ENCODE peak calls at places on chromosomes 6 and 20, in nine cellular contexts. J, Y, A, C, R, I, W, X and T are unnamed samples.

GRCh38 chr20:24708411-24709295 is 239.2 kb downstream of the SYNDIG1 start:
- DNase-seq in A (no peak), I (no peak), J (no peak), W (no peak), Y (no peak), C (no peak), X (peak; percentile 5), R (no peak), T (no peak)

GRCh38 chr20:419556-420168 is 11.6 kb downstream of the RBCK1 start:
- DNase-seq in C (no peak), J (no peak), Y (peak; percentile 74), I (peak; percentile 78), W (no peak), X (no peak), R (no peak), A (no peak), T (no peak)

GRCh38 chr6:89221971-89222887 is 5.1 kb upstream of the GABRR1 start:
- DNase-seq in C (no peak), W (no peak), X (no peak), Y (no peak), R (no peak), A (no peak), I (no peak), J (no peak), T (no peak)

GRCh38 chr6:14917101-14917500 is 328.8 kb upstream of the JARID2 start:
- DNase-seq in X (no peak), W (no peak), A (no peak), I (no peak), J (no peak), C (no peak), Y (no peak), R (no peak), T (no peak)

GRCh38 chr20:2814587-2815051 is at the start of gene C20orf141:
- DNase-seq in C (peak; percentile 50), I (no peak), Y (no peak), W (no peak), A (no peak), X (peak; percentile 77), J (peak; percentile 89), R (no peak), T (peak; percentile 52)

GRCh38 chr20:22717466-22717865 is 133.1 kb upstream of the FOXA2 start:
- DNase-seq in Y (peak; percentile 46), W (no peak), I (no peak), A (no peak), R (no peak), X (peak; percentile 79), C (no peak), J (peak; percentile 68), T (no peak)

GRCh38 chr20:57980526-57980925 is 247.9 kb downstream of the ANKRD60 start:
- DNase-seq in Y (no peak), R (no peak), C (no peak), A (no peak), W (no peak), J (no peak), X (no peak), I (no peak), T (no peak)

GRCh38 chr6:109783245-109783990 is 92.3 kb downstream of the FIG4 start:
- DNase-seq in X (no peak), R (no peak), W (no peak), A (no peak), Y (no peak), C (no peak), I (no peak), J (no peak), T (no peak)

GRCh38 chr6:250676-251075 is 41.6 kb upstream of the DUSP22 start:
- DNase-seq in C (no peak), R (no peak), X (no peak), Y (no peak), A (no peak), I (no peak), W (no peak), J (no peak), T (no peak)

GRCh38 chr20:21706345-21707195 is 1.1 kb downstream of the PAX1 start:
- DNase-seq in J (no peak), X (no peak), C (no peak), A (no peak), W (no peak), Y (no peak), R (no peak), I (peak; percentile 41), T (no peak)

GRCh38 chr6:159943101-159943632 is 25.7 kb upstream of the IGF2R start:
- DNase-seq in X (peak; percentile 21), Y (no peak), R (no peak), I (no peak), C (no peak), W (no peak), J (no peak), A (peak; percentile 74), T (peak; percentile 57)

GRCh38 chr6:111210074-111210729 is 122.9 kb downstream of the SLC16A10 start:
- DNase-seq in X (peak; percentile 75), C (peak; percentile 73), W (no peak), Y (peak; percentile 74), I (no peak), A (no peak), R (peak; percentile 49), J (peak; percentile 9), T (no peak)

GRCh38 chr6:66605011-66605410 is 898.0 kb upstream of the EYS start:
- DNase-seq in Y (no peak), I (no peak), J (no peak), W (no peak), C (no peak), R (no peak), X (no peak), A (no peak), T (no peak)

DNA sequence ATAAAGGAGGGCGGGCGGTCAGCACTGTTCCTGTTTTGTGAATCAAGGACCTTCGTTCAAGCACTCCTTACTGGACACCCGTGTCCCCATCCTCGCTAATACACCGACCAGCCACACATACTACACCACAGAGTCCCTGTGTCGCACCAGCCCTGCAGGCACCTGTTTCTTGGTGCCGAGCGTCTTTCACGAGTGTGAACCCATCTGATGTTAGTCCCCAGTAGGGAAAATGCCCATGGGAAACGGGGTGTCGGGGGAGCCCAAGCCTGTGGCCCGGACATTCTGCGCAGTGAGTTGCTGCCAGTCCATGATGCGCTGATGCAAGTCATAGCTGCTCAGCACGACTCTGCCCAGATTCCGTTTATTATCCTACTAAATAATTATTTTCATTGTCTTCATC is 74.7 kb downstream of the TTLL2 start:
- DNase-seq in A (no peak), X (no peak), I (peak; percentile 36), Y (no peak), R (no peak), J (no peak), W (no peak), C (no peak), T (no peak)
- H3K4me1 ChIP-seq in A (no peaks in the 10 kb centered on the region), X (peaks cover 23% of the 10 kb centered on the region), I (no peaks in the 10 kb centered on the region), Y (peaks cover 5% of the 10 kb centered on the region), R (no peaks in the 10 kb centered on the region), J (no peaks in the 10 kb centered on the region), W (no peaks in the 10 kb centered on the region), C (no peaks in the 10 kb centered on the region), T (no peaks in the 10 kb centered on the region)

GRCh38 chr6:27809067-27809938 is 102.9 kb downstream of the OR2B2 start:
- DNase-seq in R (no peak), Y (no peak), X (no peak), C (no peak), J (no peak), I (no peak), A (no peak), W (no peak), T (no peak)
- H3K4me1 ChIP-seq in R (peaks cover 47% of the 10 kb centered on the region), Y (no peaks in the 10 kb centered on the region), X (peaks cover 12% of the 10 kb centered on the region), C (peaks cover 17% of the 10 kb centered on the region), J (peaks cover 38% of the 10 kb centered on the region), I (peaks cover 42% of the 10 kb centered on the region), A (peaks cover 24% of the 10 kb centered on the region), W (peaks cover 37% of the 10 kb centered on the region), T (no peaks in the 10 kb centered on the region)

GRCh38 chr20:17223553-17223952 is 3.3 kb upstream of the PCSK2 start:
- DNase-seq in J (no peak), C (no peak), I (no peak), X (no peak), W (no peak), A (no peak), Y (no peak), R (no peak), T (no peak)
- H3K4me1 ChIP-seq in J (no peaks in the 10 kb centered on the region), C (peaks cover 2% of the 10 kb centered on the region), I (peaks cover 15% of the 10 kb centered on the region), X (peaks cover 9% of the 10 kb centered on the region), W (no peaks in the 10 kb centered on the region), A (peaks cover 18% of the 10 kb centered on the region), Y (no peaks in the 10 kb centered on the region), R (no peaks in the 10 kb centered on the region), T (no peaks in the 10 kb centered on the region)

DNA sequence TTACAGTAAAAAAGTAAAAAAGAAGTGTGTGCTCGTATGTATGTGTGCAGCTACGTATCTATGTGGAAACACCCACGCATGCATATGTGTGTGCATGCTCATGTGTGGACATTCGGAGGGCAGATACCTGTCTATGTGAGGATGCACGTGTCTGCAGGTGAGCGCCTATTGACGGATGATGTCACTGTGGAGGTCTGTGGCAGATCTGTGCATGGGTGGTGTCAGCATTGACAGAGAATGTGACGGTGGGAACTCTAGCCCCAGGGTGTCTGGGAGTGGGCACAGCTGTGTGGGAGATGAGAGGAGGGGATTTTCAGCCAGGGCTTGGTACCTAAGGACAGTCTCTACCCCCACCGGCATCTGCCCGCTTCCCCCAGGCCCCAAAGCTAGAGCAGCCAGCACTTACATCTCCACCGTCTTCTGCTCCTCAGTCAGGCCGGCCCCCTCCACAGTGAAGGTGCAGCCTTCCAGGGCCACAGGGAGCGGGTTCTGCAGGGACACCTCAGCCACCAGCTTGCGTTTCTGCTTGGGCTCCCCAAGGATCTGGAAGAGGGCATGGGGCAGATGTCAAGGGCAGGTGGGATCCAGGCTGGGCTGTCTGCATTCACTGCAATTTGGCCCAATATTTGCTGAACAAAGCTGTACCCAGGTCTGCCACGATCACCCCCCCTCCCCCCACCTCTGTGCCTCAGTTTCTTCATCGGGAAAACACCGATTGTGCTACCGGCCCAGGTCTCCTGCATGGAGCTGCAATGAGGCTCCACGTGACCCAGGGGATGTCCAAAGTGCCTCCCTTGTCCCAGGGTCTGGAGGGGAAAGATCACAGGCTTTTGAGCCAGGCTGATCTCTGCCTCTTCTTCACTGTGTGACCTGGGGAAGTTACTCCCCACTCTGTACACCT is 34.1 kb downstream of the TGM2 start:
- DNase-seq in Y (no peak), J (no peak), I (peak; percentile 51), W (no peak), X (no peak), C (no peak), A (peak; percentile 9), R (no peak), T (no peak)
- H3K4me1 ChIP-seq in Y (no peaks in the 10 kb centered on the region), J (peaks cover 88% of the 10 kb centered on the region), I (peaks cover 14% of the 10 kb centered on the region), W (no peaks in the 10 kb centered on the region), X (peaks cover 14% of the 10 kb centered on the region), C (peaks cover 69% of the 10 kb centered on the region), A (peaks cover 46% of the 10 kb centered on the region), R (no peaks in the 10 kb centered on the region), T (no peaks in the 10 kb centered on the region)

DNA sequence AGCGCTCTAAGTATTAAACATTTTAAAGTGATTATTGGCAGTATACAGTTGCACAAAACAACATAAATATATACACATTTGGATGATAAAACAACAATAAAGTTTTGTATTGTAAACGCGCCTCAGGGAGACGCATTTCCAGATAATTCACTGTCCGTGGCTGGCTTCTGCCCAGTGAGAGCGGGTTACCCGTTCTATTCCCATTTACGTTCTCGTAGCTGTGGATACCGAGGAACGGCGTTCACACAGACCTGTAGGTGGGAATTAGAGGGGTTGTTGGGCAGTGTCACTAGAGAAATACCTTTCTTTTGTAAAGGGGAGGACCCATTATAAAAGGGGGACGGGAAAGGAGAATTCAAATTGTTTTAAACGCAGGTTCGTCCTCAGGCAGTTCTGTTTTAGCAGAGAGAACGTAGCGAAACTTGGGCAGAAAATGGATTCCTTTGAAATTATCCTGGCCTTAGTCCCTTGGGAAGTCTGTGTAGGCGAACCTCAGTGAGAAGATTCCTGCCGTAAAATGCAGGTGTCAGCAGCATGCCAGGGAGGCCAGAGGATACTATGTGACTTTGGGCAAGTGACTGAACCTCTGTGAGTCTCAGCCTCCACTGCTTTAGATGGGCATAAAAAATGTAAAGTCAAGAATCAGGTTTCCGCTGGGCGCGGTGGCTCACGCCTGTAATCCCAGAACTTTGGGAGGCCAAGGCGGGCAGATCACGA is 756 bp downstream of the MTG2 start:
- DNase-seq in J (no peak), Y (no peak), I (peak; percentile 44), R (no peak), C (no peak), W (no peak), A (no peak), X (no peak), T (no peak)
- H3K4me1 ChIP-seq in J (peaks cover 20% of the 10 kb centered on the region), Y (peaks cover 3% of the 10 kb centered on the region), I (peaks cover 60% of the 10 kb centered on the region), R (peaks cover 22% of the 10 kb centered on the region), C (peaks cover 15% of the 10 kb centered on the region), W (peaks cover 14% of the 10 kb centered on the region), A (peaks cover 32% of the 10 kb centered on the region), X (peaks cover 15% of the 10 kb centered on the region), T (peaks cover 17% of the 10 kb centered on the region)